ENCODE peak calls at places on chromosomes 5 and 9, in five cellular contexts. One of them, this sample, is unnamed.

GRCh38 chr5:6759401-6759800 is 46.2 kb downstream of the TENT4A start:
- DNase-seq in heart left ventricle: no peak
- DNase-seq in fibroblast of the aortic adventitia: peak; percentile 12
- DNase-seq in lower lobe of right lung: no peak
- DNase-seq in brain microvascular endothelial cell: no peak
- DNase-seq in this sample: peak; percentile 11

GRCh38 chr9:95268681-95269080 is 48.8 kb downstream of the FANCC start:
- DNase-seq in lower lobe of right lung: no peak
- DNase-seq in brain microvascular endothelial cell: peak; percentile 22
- DNase-seq in heart left ventricle: peak; percentile 20
- DNase-seq in fibroblast of the aortic adventitia: peak; percentile 66
- DNase-seq in this sample: no peak

GRCh38 chr5:107808671-107809137 is 138.0 kb upstream of the EFNA5 start:
- DNase-seq in brain microvascular endothelial cell: no peak
- DNase-seq in heart left ventricle: no peak
- DNase-seq in fibroblast of the aortic adventitia: no peak
- DNase-seq in lower lobe of right lung: no peak
- DNase-seq in this sample: no peak

GRCh38 chr9:136239135-136239962 is 6.3 kb downstream of the QSOX2 start:
- DNase-seq in brain microvascular endothelial cell: no peak
- DNase-seq in heart left ventricle: no peak
- DNase-seq in lower lobe of right lung: no peak
- DNase-seq in fibroblast of the aortic adventitia: no peak
- DNase-seq in this sample: no peak

GRCh38 chr5:40429258-40430111 is 250.2 kb upstream of the PTGER4 start:
- DNase-seq in brain microvascular endothelial cell: peak; percentile 21
- DNase-seq in heart left ventricle: peak; percentile 67
- DNase-seq in lower lobe of right lung: no peak
- DNase-seq in fibroblast of the aortic adventitia: peak; percentile 56
- DNase-seq in this sample: no peak

GRCh38 chr5:59287884-59288283 is 605.6 kb downstream of the PDE4D start:
- DNase-seq in lower lobe of right lung: no peak
- DNase-seq in brain microvascular endothelial cell: no peak
- DNase-seq in fibroblast of the aortic adventitia: no peak
- DNase-seq in heart left ventricle: no peak
- DNase-seq in this sample: no peak

GRCh38 chr5:37838152-37838932 is 1.5 kb downstream of the GDNF start:
- DNase-seq in heart left ventricle: no peak
- DNase-seq in lower lobe of right lung: no peak
- DNase-seq in fibroblast of the aortic adventitia: peak; percentile 33
- DNase-seq in brain microvascular endothelial cell: no peak
- DNase-seq in this sample: no peak

GRCh38 chr5:124641154-124641792 is 105.2 kb downstream of the ZNF608 start:
- DNase-seq in fibroblast of the aortic adventitia: no peak
- DNase-seq in heart left ventricle: no peak
- DNase-seq in lower lobe of right lung: no peak
- DNase-seq in brain microvascular endothelial cell: no peak
- DNase-seq in this sample: no peak

GRCh38 chr5:66993448-66993847 is 203.2 kb downstream of the CD180 start:
- DNase-seq in lower lobe of right lung: no peak
- DNase-seq in fibroblast of the aortic adventitia: no peak
- DNase-seq in heart left ventricle: no peak
- DNase-seq in brain microvascular endothelial cell: no peak
- DNase-seq in this sample: no peak

DNA sequence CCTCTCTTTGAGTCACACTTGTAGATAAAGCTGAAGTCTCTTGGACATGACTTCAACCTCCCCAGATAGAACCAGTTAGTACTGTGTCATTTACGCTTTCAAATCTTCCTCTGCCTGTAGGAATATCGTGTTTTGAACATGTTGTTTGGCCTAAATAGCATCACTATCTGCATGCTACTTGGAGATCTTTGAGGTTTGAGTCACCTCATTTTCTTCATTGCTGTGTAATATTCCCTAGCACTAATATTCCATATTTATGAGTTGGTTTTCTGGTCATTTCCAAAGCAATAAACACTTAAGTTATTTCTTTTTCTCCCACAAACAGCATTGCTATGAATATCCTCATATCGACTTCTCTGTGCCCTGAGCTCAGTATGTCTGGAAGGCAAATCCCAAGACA is 100.3 kb downstream of the ROR2 start:
- DNase-seq in heart left ventricle: no peak
- DNase-seq in lower lobe of right lung: no peak
- DNase-seq in fibroblast of the aortic adventitia: no peak
- DNase-seq in brain microvascular endothelial cell: no peak
- DNase-seq in this sample: no peak
- H3K4me3 ChIP-seq in heart left ventricle: no peak overlapping the region
- H3K4me3 ChIP-seq in lower lobe of right lung: no peak overlapping the region
- H3K4me3 ChIP-seq in fibroblast of the aortic adventitia: no peak overlapping the region
- H3K4me3 ChIP-seq in brain microvascular endothelial cell: no peak overlapping the region
- H3K4me3 ChIP-seq in this sample: no peak overlapping the region

DNA sequence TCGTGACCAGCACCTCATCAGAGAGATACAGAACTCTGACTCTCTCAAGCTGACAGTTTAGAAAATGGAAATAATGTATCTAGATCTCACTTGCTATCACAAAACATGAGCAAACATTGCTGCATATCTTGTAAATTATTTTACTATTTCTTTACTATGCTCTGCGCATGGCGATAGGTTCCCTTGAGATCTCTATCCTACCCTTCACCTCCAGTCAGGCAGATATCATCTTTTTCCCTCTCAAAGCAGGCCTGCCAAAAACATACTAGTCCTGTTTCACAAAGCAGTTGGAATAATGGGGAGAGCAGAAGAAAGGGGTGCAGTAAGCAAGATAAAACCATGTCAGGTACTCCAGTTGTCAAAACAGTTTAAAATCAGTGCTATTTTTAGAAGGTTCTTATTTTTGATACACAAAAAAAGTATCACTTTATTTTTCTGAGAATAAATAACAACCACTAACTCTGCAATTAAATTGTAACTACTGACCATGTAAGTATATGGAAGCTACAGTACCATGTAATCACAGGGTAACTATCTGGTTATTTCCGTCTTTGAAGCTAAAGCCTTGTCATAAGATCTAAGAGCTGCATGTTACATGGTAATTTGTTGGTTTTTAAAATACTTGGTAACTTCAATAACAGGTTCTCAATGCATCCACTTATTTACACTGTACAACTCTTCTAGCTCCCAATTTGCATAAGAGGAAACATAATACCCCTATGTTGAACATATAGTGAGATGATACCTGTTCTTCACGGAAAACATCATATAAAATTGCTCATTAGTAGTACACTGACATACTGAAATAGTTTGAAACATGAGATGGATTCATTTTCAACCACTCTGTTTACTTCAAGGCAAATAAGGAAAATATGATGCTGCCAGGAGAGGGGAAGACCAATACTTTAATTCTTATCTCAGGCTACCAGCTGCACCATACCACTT is 150.6 kb downstream of the KIAA0825 start:
- DNase-seq in lower lobe of right lung: no peak
- DNase-seq in fibroblast of the aortic adventitia: no peak
- DNase-seq in heart left ventricle: no peak
- DNase-seq in brain microvascular endothelial cell: no peak
- DNase-seq in this sample: no peak
- H3K4me3 ChIP-seq in lower lobe of right lung: no peak overlapping the region
- H3K4me3 ChIP-seq in fibroblast of the aortic adventitia: no peak overlapping the region
- H3K4me3 ChIP-seq in heart left ventricle: no peak overlapping the region
- H3K4me3 ChIP-seq in brain microvascular endothelial cell: no peak overlapping the region
- H3K4me3 ChIP-seq in this sample: no peak overlapping the region

GRCh38 chr9:967851-968641 is 8.4 kb upstream of the DMRT3 start:
- DNase-seq in fibroblast of the aortic adventitia: no peak
- DNase-seq in heart left ventricle: no peak
- DNase-seq in lower lobe of right lung: no peak
- DNase-seq in brain microvascular endothelial cell: no peak
- DNase-seq in this sample: no peak

GRCh38 chr9:969693-970309 is 6.7 kb upstream of the DMRT3 start:
- DNase-seq in heart left ventricle: no peak
- DNase-seq in lower lobe of right lung: no peak
- DNase-seq in brain microvascular endothelial cell: no peak
- DNase-seq in fibroblast of the aortic adventitia: no peak
- DNase-seq in this sample: no peak

GRCh38 chr9:967436-967835 is 9.0 kb upstream of the DMRT3 start:
- DNase-seq in brain microvascular endothelial cell: no peak
- DNase-seq in heart left ventricle: no peak
- DNase-seq in fibroblast of the aortic adventitia: no peak
- DNase-seq in lower lobe of right lung: no peak
- DNase-seq in this sample: no peak

GRCh38 chr9:970310-971002 is 6.0 kb upstream of the DMRT3 start:
- DNase-seq in fibroblast of the aortic adventitia: no peak
- DNase-seq in brain microvascular endothelial cell: no peak
- DNase-seq in lower lobe of right lung: no peak
- DNase-seq in heart left ventricle: no peak
- DNase-seq in this sample: no peak

GRCh38 chr9:969310-969692 is 7.2 kb upstream of the DMRT3 start:
- DNase-seq in heart left ventricle: no peak
- DNase-seq in fibroblast of the aortic adventitia: no peak
- DNase-seq in brain microvascular endothelial cell: no peak
- DNase-seq in lower lobe of right lung: no peak
- DNase-seq in this sample: no peak
- H3K4me3 ChIP-seq in heart left ventricle: no peak overlapping the region
- H3K4me3 ChIP-seq in fibroblast of the aortic adventitia: no peak overlapping the region
- H3K4me3 ChIP-seq in brain microvascular endothelial cell: no peak overlapping the region
- H3K4me3 ChIP-seq in lower lobe of right lung: no peak overlapping the region
- H3K4me3 ChIP-seq in this sample: no peak overlapping the region

GRCh38 chr9:32524558-32525461 is 1.2 kb downstream of the RIGI start:
- DNase-seq in fibroblast of the aortic adventitia: peak; percentile 19
- DNase-seq in lower lobe of right lung: no peak
- DNase-seq in heart left ventricle: no peak
- DNase-seq in brain microvascular endothelial cell: peak; percentile 12
- DNase-seq in this sample: no peak
- H3K4me3 ChIP-seq in fibroblast of the aortic adventitia: peak overlapping the region; percentile 81
- H3K4me3 ChIP-seq in lower lobe of right lung: peak overlapping the region; percentile 78
- H3K4me3 ChIP-seq in heart left ventricle: peak overlapping the region; percentile 55
- H3K4me3 ChIP-seq in brain microvascular endothelial cell: peak overlapping the region; percentile 79
- H3K4me3 ChIP-seq in this sample: peak overlapping the region; percentile 50

GRCh38 chr5:74685979-74686631 is 1.1 kb downstream of the HEXB start:
- DNase-seq in lower lobe of right lung: no peak
- DNase-seq in fibroblast of the aortic adventitia: peak; percentile 59
- DNase-seq in brain microvascular endothelial cell: no peak
- DNase-seq in heart left ventricle: peak; percentile 10
- DNase-seq in this sample: no peak
- H3K4me3 ChIP-seq in lower lobe of right lung: peak overlapping the region; percentile 94
- H3K4me3 ChIP-seq in fibroblast of the aortic adventitia: peak overlapping the region; percentile 93
- H3K4me3 ChIP-seq in brain microvascular endothelial cell: peak overlapping the region; percentile 82
- H3K4me3 ChIP-seq in heart left ventricle: peak overlapping the region; percentile 90
- H3K4me3 ChIP-seq in this sample: peak overlapping the region; percentile 95

DNA sequence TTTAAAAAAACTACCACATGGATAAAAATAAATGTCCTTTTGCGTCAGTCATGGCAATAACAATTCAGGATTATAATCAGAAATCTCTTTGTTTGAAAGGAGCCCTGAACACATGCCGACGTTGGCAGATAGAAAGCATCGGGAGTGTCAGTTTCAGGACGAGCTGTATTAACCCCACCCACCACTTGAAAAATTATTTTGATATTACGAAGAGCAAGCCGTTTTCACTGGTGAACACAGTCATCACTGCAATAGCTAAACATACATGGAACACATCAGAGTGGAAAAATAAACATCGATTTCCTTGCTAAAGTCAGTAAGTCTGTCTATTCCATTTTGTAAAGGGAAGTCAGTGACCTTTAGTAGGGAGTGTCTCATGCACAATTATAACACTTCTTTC is 266.4 kb upstream of the FBXL7 start:
- DNase-seq in fibroblast of the aortic adventitia: no peak
- DNase-seq in heart left ventricle: no peak
- DNase-seq in brain microvascular endothelial cell: no peak
- DNase-seq in lower lobe of right lung: no peak
- DNase-seq in this sample: no peak
- H3K4me3 ChIP-seq in fibroblast of the aortic adventitia: no peak overlapping the region
- H3K4me3 ChIP-seq in heart left ventricle: no peak overlapping the region
- H3K4me3 ChIP-seq in brain microvascular endothelial cell: peak overlapping the region; percentile 10
- H3K4me3 ChIP-seq in lower lobe of right lung: no peak overlapping the region
- H3K4me3 ChIP-seq in this sample: no peak overlapping the region

GRCh38 chr5:14762568-14763216 is 98.2 kb downstream of the OTULIN start:
- DNase-seq in fibroblast of the aortic adventitia: no peak
- DNase-seq in lower lobe of right lung: no peak
- DNase-seq in heart left ventricle: no peak
- DNase-seq in brain microvascular endothelial cell: no peak
- DNase-seq in this sample: no peak
- H3K4me3 ChIP-seq in fibroblast of the aortic adventitia: no peak overlapping the region
- H3K4me3 ChIP-seq in lower lobe of right lung: no peak overlapping the region
- H3K4me3 ChIP-seq in heart left ventricle: no peak overlapping the region
- H3K4me3 ChIP-seq in brain microvascular endothelial cell: no peak overlapping the region
- H3K4me3 ChIP-seq in this sample: no peak overlapping the region

DNA sequence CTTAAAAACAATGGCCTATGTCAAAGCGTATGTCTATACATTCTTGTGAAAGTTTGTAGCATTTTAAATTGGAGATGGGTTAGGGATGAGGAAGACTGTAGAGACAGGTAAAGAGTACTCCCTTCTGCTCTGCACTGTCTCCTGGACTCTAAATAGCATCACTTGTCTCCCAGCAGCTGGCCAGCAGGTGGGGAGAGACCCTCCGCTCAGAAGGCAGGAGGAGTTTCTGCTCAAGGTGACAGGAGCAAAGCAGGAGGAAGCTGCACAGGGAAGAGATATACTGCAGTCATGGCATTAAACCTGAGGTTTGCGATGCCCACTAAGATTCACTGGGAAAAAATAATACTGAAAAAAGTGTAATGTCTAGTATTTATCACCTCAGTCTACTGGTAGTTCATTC is 10.7 kb upstream of the ASTN2 start:
- DNase-seq in heart left ventricle: no peak
- DNase-seq in fibroblast of the aortic adventitia: no peak
- DNase-seq in lower lobe of right lung: no peak
- DNase-seq in brain microvascular endothelial cell: no peak
- DNase-seq in this sample: no peak
- H3K4me3 ChIP-seq in heart left ventricle: no peak overlapping the region
- H3K4me3 ChIP-seq in fibroblast of the aortic adventitia: no peak overlapping the region
- H3K4me3 ChIP-seq in lower lobe of right lung: no peak overlapping the region
- H3K4me3 ChIP-seq in brain microvascular endothelial cell: no peak overlapping the region
- H3K4me3 ChIP-seq in this sample: no peak overlapping the region

DNA sequence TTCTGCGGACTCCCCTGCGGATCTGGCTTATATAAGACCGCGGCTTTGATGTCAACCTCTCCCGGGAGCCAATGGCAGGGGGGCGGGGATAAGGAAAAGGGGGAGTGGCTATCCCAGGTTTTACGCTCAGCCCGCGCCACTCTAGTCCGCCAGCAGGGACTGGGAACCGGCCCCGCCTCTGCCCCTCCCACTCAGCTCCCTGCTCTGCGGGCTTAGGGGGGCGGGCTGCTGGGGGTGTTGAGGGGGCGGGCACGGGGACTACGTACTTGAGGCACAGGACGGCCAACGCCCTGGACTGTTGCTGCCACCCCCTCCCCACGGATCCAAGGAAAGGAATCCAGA is at the start of gene HAND1:
- DNase-seq in brain microvascular endothelial cell: no peak
- DNase-seq in fibroblast of the aortic adventitia: no peak
- DNase-seq in lower lobe of right lung: peak; percentile 56
- DNase-seq in heart left ventricle: peak; percentile 77
- DNase-seq in this sample: no peak
- H3K4me3 ChIP-seq in brain microvascular endothelial cell: no peak within 1 kb of the TSS
- H3K4me3 ChIP-seq in fibroblast of the aortic adventitia: peak within 1 kb of the TSS; percentile 44
- H3K4me3 ChIP-seq in lower lobe of right lung: peak within 1 kb of the TSS; percentile 38
- H3K4me3 ChIP-seq in heart left ventricle: peak within 1 kb of the TSS; percentile 34
- H3K4me3 ChIP-seq in this sample: peak within 1 kb of the TSS; percentile 13

GRCh38 chr9:112063151-112063550 is 111.9 kb downstream of the SUSD1 start:
- DNase-seq in fibroblast of the aortic adventitia: peak; percentile 41
- DNase-seq in heart left ventricle: no peak
- DNase-seq in brain microvascular endothelial cell: no peak
- DNase-seq in lower lobe of right lung: no peak
- DNase-seq in this sample: no peak
- H3K4me3 ChIP-seq in fibroblast of the aortic adventitia: no peak overlapping the region
- H3K4me3 ChIP-seq in heart left ventricle: no peak overlapping the region
- H3K4me3 ChIP-seq in brain microvascular endothelial cell: no peak overlapping the region
- H3K4me3 ChIP-seq in lower lobe of right lung: no peak overlapping the region
- H3K4me3 ChIP-seq in this sample: no peak overlapping the region